ENCODE peak calls at places on chromosomes 3 and 15, in four cellular contexts. T, W, Z and K are unnamed samples.

GRCh38 chr15:86337071-86337470 is 257.4 kb downstream of the AGBL1 start:
- DNase-seq in T (no peak), W (no peak), Z (no peak), K (no peak)

GRCh38 chr3:23809840-23810341 is 4.1 kb downstream of the UBE2E1 start:
- DNase-seq in T (peak; percentile 44), W (no peak), Z (no peak), K (no peak)

GRCh38 chr3:106208979-106209378 is 340.2 kb upstream of the CBLB start:
- DNase-seq in T (peak; percentile 14), W (no peak), Z (no peak), K (peak; percentile 38)

GRCh38 chr3:69236808-69237707 is 114.7 kb upstream of the LMOD3 start:
- DNase-seq in T (peak; percentile 17), W (no peak), Z (no peak), K (no peak)

GRCh38 chr3:62414786-62415185 is 41.4 kb upstream of the FEZF2 start:
- DNase-seq in T (no peak), W (no peak), Z (no peak), K (no peak)

GRCh38 chr3:133506215-133506901 is 67.1 kb upstream of the CDV3 start:
- DNase-seq in T (peak; percentile 51), W (no peak), Z (no peak), K (no peak)

GRCh38 chr3:134231131-134231530 is 19.5 kb downstream of the RYK start:
- DNase-seq in T (no peak), W (no peak), Z (no peak), K (no peak)

GRCh38 chr3:172249039-172249438 is 199.2 kb downstream of the GHSR start:
- DNase-seq in T (no peak), W (no peak), Z (peak; percentile 66), K (peak; percentile 72)

GRCh38 chr15:82571722-82572222 is 31.5 kb upstream of the RPS17 start:
- DNase-seq in T (no peak), W (peak; percentile 32), Z (peak; percentile 79), K (peak; percentile 14)

GRCh38 chr15:31276596-31277298 is 49.9 kb upstream of the KLF13 start:
- DNase-seq in T (no peak), W (peak; percentile 62), Z (no peak), K (no peak)